ENCODE peak calls at places on chromosomes 2 and 18, in ten cellular contexts. S is IMR-90; A is CD8-positive, alpha-beta T cell; N is hepatocyte; D is psoas muscle; V is uterus; X is WERI-Rb-1; H is endodermal cell; Y is lung; I is Peyer's patch. T is an unnamed sample.

GRCh38 chr2:216687646-216688045 is 7.7 kb downstream of the IGFBP5 start:
- DNase-seq in V (no peak), A (no peak), I (no peak), X (peak; percentile 50), S (no peak), Y (no peak), H (peak; percentile 92), D (no peak), N (no peak), T (no peak)

GRCh38 chr2:224986479-224986878 is 55.8 kb downstream of the DOCK10 start:
- DNase-seq in S (no peak), D (no peak), Y (no peak), I (no peak), H (no peak), X (no peak), N (no peak), V (no peak), A (no peak), T (no peak)

GRCh38 chr2:190578158-190579057 is 43.9 kb upstream of the NEMP2 start:
- DNase-seq in N (peak; percentile 55), I (no peak), Y (peak; percentile 43), X (no peak), D (no peak), V (peak; percentile 27), A (no peak), S (no peak), H (no peak), T (peak; percentile 90)

GRCh38 chr2:21067863-21068537 is 24.1 kb upstream of the APOB start:
- DNase-seq in Y (no peak), H (no peak), S (no peak), V (no peak), I (no peak), X (no peak), D (no peak), A (no peak), N (no peak), T (no peak)

GRCh38 chr2:71686781-71687180 is 233.4 kb downstream of the DYSF start:
- DNase-seq in V (no peak), D (no peak), X (no peak), N (no peak), Y (no peak), S (no peak), I (no peak), A (no peak), H (no peak), T (no peak)

GRCh38 chr2:1136071-1136470 is 185.4 kb downstream of the SNTG2 start:
- DNase-seq in N (no peak), V (no peak), Y (no peak), A (no peak), I (no peak), S (peak; percentile 4), H (peak; percentile 62), X (peak; percentile 53), D (no peak), T (no peak)

GRCh38 chr2:45344502-45344901 is 266.6 kb downstream of the SRBD1 start:
- DNase-seq in A (no peak), Y (peak; percentile 22), D (no peak), V (no peak), X (no peak), I (no peak), H (peak; percentile 37), S (no peak), N (no peak), T (no peak)

GRCh38 chr18:79367989-79368388 is 27.7 kb upstream of the NFATC1 start:
- DNase-seq in X (no peak), A (no peak), I (peak; percentile 13), S (peak; percentile 30), H (no peak), D (no peak), N (no peak), Y (no peak), V (no peak), T (no peak)

GRCh38 chr2:32427672-32428622 is 71.1 kb downstream of the BIRC6 start:
- DNase-seq in A (no peak), X (peak; percentile 22), I (no peak), Y (no peak), H (no peak), D (no peak), S (no peak), V (no peak), N (no peak), T (no peak)

GRCh38 chr18:13539843-13540535 is 186.4 kb downstream of the FAM210A start:
- DNase-seq in S (no peak), A (no peak), H (peak; percentile 25), X (no peak), Y (no peak), I (no peak), D (no peak), N (no peak), V (no peak), T (no peak)

GRCh38 chr2:220894069-220894468 is 678.0 kb downstream of the EPHA4 start:
- DNase-seq in S (peak; percentile 34), A (no peak), V (no peak), H (no peak), N (no peak), I (no peak), Y (no peak), X (no peak), D (no peak), T (peak; percentile 57)

DNA sequence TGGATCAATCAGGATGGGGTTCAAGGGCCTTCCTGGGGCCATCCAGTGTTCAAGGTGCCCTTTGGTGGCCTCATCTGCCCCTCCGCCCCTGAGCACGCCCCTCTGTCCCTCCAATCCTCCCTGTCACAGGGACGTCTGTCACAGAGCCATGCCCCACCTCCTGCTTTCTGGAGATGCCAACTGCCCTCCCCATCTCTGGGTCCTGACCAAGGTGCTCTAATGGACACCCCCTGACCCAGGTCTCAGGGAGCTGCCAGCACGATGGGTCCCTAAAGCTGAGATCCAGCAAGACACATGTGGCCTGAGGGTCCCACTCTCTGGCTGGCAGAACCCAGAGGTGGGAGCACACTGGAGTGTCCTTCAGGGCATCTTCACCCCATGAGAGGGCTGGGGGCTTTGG is 2.1 kb upstream of the TEKT4 start:
- DNase-seq in N (no peak), D (no peak), S (no peak), I (no peak), Y (no peak), V (no peak), H (no peak), A (no peak), X (no peak), T (no peak)
- H3K4me3 ChIP-seq in N (no peak overlapping the region), D (no peak overlapping the region), S (no peak overlapping the region), I (no peak overlapping the region), Y (no peak overlapping the region), V (no peak overlapping the region), H (no peak overlapping the region), A (no peak overlapping the region), X (no peak overlapping the region), T (no peak overlapping the region)

GRCh38 chr2:10079931-10080535 is at the start of gene CYS1:
- DNase-seq in X (peak; percentile 69), H (peak; percentile 84), N (peak; percentile 71), V (no peak), S (no peak), I (no peak), Y (no peak), D (peak; percentile 31), A (no peak), T (no peak)

GRCh38 chr2:10078704-10079191 is 1.5 kb downstream of the CYS1 start:
- DNase-seq in H (no peak), A (no peak), N (no peak), V (no peak), S (no peak), I (no peak), D (no peak), Y (no peak), X (no peak), T (no peak)

GRCh38 chr2:10078001-10078400 is 2.2 kb downstream of the CYS1 start:
- DNase-seq in N (no peak), I (no peak), V (no peak), D (no peak), H (no peak), Y (no peak), X (no peak), A (no peak), S (no peak), T (no peak)

GRCh38 chr2:10080536-10081304 is 509 bp upstream of the CYS1 start:
- DNase-seq in A (no peak), X (peak; percentile 70), S (no peak), N (peak; percentile 27), H (peak; percentile 65), V (no peak), Y (no peak), D (peak; percentile 23), I (no peak), T (no peak)

DNA sequence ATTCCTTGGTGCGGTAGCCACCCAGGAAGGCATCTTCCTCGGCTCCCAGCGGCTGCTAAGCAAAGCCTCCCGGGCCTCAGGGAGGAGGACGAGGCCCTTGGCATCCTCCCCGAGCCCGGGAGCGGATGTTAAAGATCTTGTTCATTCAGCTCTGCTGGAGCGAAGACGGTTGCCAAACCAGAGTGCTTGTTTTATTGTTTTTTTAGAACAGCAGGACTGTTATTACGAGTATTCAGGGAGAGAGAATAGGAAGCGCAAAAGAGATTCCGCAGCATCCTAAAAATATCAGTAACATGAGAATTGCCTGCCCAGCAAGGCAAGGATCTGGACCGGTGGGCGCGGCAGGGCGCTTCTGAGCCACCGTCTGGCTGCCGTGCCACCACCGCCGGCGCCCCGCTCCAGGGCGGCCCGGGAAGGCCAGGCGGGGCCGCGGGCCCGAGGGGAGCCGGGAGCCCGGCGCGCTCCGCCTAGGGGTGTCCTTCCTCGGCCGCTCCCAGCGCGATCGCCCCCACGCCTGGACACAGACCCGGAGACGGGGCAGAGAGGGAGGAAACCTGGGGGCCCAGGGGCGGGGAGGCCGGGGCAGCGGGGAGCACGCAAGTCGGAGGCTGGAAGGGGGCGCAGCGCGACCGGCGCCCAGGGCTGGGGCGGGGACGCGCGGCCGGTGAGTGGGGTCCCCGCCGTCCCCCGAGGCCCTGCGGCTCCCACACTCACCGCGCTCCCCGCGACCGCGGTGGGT is 850 bp downstream of the CYS1 start:
- DNase-seq in S (peak; percentile 58), V (peak; percentile 69), N (peak; percentile 64), I (no peak), H (peak; percentile 71), Y (no peak), D (peak; percentile 50), X (peak; percentile 52), A (no peak), T (peak; percentile 13)
- H3K27me3 ChIP-seq in S (peaks cover 64% of the 10 kb centered on the region), V (no peaks in the 10 kb centered on the region), N (peaks cover 73% of the 10 kb centered on the region), I (no peaks in the 10 kb centered on the region), H (peaks cover 89% of the 10 kb centered on the region), Y (no peaks in the 10 kb centered on the region), D (no peaks in the 10 kb centered on the region), X (peaks cover 3% of the 10 kb centered on the region), A (peaks cover 21% of the 10 kb centered on the region), T (peaks cover 22% of the 10 kb centered on the region)

GRCh38 chr2:38394041-38394440 is 17.0 kb upstream of the ATL2 start:
- DNase-seq in D (no peak), N (no peak), H (no peak), A (no peak), V (no peak), S (no peak), X (no peak), Y (no peak), I (no peak), T (no peak)
- TF ChIP-seq CTCF in D (no peak), N (no peak), H (no peak), A (no peak), V (no peak), S (no peak), X (no peak), Y (no peak), I (no peak), T (no peak)

DNA sequence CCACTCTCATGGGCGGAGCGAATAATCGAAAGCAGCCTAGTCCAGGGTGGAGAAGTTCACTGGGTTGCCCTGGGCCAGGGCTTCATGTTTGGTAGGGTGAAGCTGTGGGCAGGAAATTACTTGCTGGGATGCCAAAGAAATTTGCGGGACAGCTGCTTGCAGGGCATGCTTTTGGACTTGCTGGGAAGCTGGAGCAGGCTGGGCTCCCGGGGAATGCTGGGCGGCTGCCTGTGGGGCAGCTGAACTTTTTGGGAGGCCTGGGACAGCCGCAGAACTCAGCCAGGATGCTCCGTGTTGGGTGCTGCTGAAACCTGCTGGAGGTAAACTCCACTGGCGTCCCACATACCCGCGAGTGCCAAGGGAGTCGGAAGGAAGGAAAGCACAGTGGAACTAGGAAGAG is 31.9 kb downstream of the ASB1 start:
- DNase-seq in N (no peak), Y (no peak), D (peak; percentile 42), V (no peak), X (no peak), S (no peak), I (no peak), H (no peak), A (no peak), T (no peak)
- H3K4me3 ChIP-seq in N (no peak overlapping the region), Y (no peak overlapping the region), D (no peak overlapping the region), V (no peak overlapping the region), X (no peak overlapping the region), S (no peak overlapping the region), I (no peak overlapping the region), H (no peak overlapping the region), A (no peak overlapping the region), T (no peak overlapping the region)